ENCODE peak calls at places on chromosomes 1 and 21, in four cellular contexts. O is tibial artery, M is PC-3, X is testis. K is an unnamed sample.
A peak's percentile ranks its signal among the peaks of the same experiment; 100 is the strongest.

GRCh38 chr1:151885479-151885878 is 23.8 kb downstream of the THEM4 start:
- DNase-seq in O (no peak), M (peak; percentile 87), X (no peak), K (peak; percentile 97)

GRCh38 chr1:69911301-69911801 is 294.0 kb downstream of the LRRC40 start:
- DNase-seq in O (no peak), M (peak; percentile 36), X (no peak), K (peak; percentile 4)

GRCh38 chr21:41897690-41898089 is 18.5 kb upstream of the PRDM15 start:
- DNase-seq in O (no peak), M (no peak), X (no peak), K (no peak)

GRCh38 chr1:219587401-219587800 is 25.5 kb downstream of the ZC3H11B start:
- DNase-seq in O (no peak), M (no peak), X (no peak), K (no peak)

GRCh38 chr1:181133969-181134418 is 45.5 kb downstream of the IER5 start:
- DNase-seq in O (no peak), M (no peak), X (no peak), K (no peak)

GRCh38 chr1:197686702-197687355 is 88.5 kb downstream of the DENND1B start:
- DNase-seq in O (no peak), M (no peak), X (no peak), K (no peak)

GRCh38 chr1:2050793-2051682 is 827 bp downstream of the PRKCZ start:
- DNase-seq in O (no peak), M (peak; percentile 22), X (no peak), K (no peak)

GRCh38 chr1:12244585-12244984 is 14.8 kb downstream of the VPS13D start:
- DNase-seq in O (no peak), M (no peak), X (no peak), K (peak; percentile 19)

GRCh38 chr1:39490596-39491145 is 765 bp upstream of the BMP8A start:
- DNase-seq in O (no peak), M (no peak), X (no peak), K (no peak)

GRCh38 chr1:18965206-18966173 is 9.0 kb upstream of the IFFO2 start:
- DNase-seq in O (no peak), M (peak; percentile 48), X (no peak), K (peak; percentile 80)

GRCh38 chr21:45998871-45999580 is 17.5 kb downstream of the COL6A1 start:
- DNase-seq in O (peak; percentile 16), M (no peak), X (peak; percentile 9), K (no peak)

GRCh38 chr1:235873045-235873444 is 6.3 kb upstream of the LYST start:
- DNase-seq in O (no peak), M (no peak), X (no peak), K (no peak)

GRCh38 chr1:70072239-70072751 is 133.1 kb downstream of the LRRC40 start:
- DNase-seq in O (no peak), M (no peak), X (no peak), K (peak; percentile 5)

GRCh38 chr21:44398499-44398898 is 45.1 kb downstream of the TRPM2 start:
- DNase-seq in O (no peak), M (peak; percentile 32), X (no peak), K (no peak)

GRCh38 chr21:23890652-23891051 is 1716.6 kb downstream of the MRPL39 start:
- DNase-seq in O (no peak), M (no peak), X (no peak), K (no peak)

GRCh38 chr1:179788259-179788658 is 45.2 kb downstream of the FAM163A start:
- DNase-seq in O (no peak), M (no peak), X (no peak), K (no peak)

GRCh38 chr1:172125812-172126430 is 284.6 kb downstream of the DNM3 start:
- DNase-seq in O (no peak), M (no peak), X (no peak), K (no peak)
- H3K4me3 ChIP-seq in O (no peak overlapping the region), M (no peak overlapping the region), X (no peak overlapping the region), K (no peak overlapping the region)

GRCh38 chr21:15431053-15431452 is 298.7 kb upstream of the USP25 start:
- DNase-seq in O (no peak), M (no peak), X (no peak), K (no peak)
- H3K4me3 ChIP-seq in O (no peak overlapping the region), M (no peak overlapping the region), X (no peak overlapping the region), K (no peak overlapping the region)

GRCh38 chr1:156705321-156705917 is at the start of gene CRABP2:
- DNase-seq in O (no peak), M (peak; percentile 53), X (peak; percentile 25), K (no peak)

GRCh38 chr1:156703741-156704140 is 1.6 kb downstream of the CRABP2 start:
- DNase-seq in O (no peak), M (no peak), X (no peak), K (no peak)

GRCh38 chr1:156704930-156705320 is 458 bp downstream of the CRABP2 start:
- DNase-seq in O (peak; percentile 67), M (peak; percentile 93), X (no peak), K (peak; percentile 73)

GRCh38 chr1:156704166-156704711 is 1.1 kb downstream of the CRABP2 start:
- DNase-seq in O (no peak), M (no peak), X (no peak), K (no peak)

GRCh38 chr1:156703336-156703735 is 2.0 kb downstream of the CRABP2 start:
- DNase-seq in O (no peak), M (no peak), X (no peak), K (no peak)
- H3K4me3 ChIP-seq in O (no peak overlapping the region), M (peak overlapping the region; percentile 71), X (no peak overlapping the region), K (peak overlapping the region; percentile 60)

GRCh38 chr1:78143152-78143551 is 97.4 kb downstream of the GIPC2 start:
- DNase-seq in O (no peak), M (no peak), X (no peak), K (no peak)
- H3K4me3 ChIP-seq in O (no peak overlapping the region), M (no peak overlapping the region), X (no peak overlapping the region), K (no peak overlapping the region)

K was measured in bronchial epithelial cell.